ENCODE peak calls at places on chromosomes 7 and 10, in ten cellular contexts. Q is right atrium auricular region, P is A549, N is dorsolateral prefrontal cortex, A is upper lobe of right lung, H is heart right ventricle, K is AG04450, E is adrenal gland, B is epithelial cell of esophagus, Y is GM12878. D is an unnamed sample.
A peak's percentile ranks its signal among the peaks of the same experiment; 100 is the strongest.

GRCh38 chr10:74282151-74282852 is 131.3 kb downstream of the ADK start:
- DNase-seq in E (no peak), Y (no peak), B (peak; percentile 48), Q (no peak), P (no peak), H (no peak), K (no peak), N (no peak), A (no peak), D (no peak)

GRCh38 chr7:155412416-155413253 is 45.3 kb upstream of the EN2 start:
- DNase-seq in Q (no peak), H (peak; percentile 15), P (peak; percentile 67), A (peak; percentile 74), K (no peak), E (peak; percentile 69), Y (no peak), B (peak; percentile 3), N (peak; percentile 52), D (peak; percentile 70)

GRCh38 chr7:123533929-123534382 is 439 bp downstream of the IQUB start:
- DNase-seq in Y (no peak), B (no peak), P (no peak), N (no peak), H (no peak), E (no peak), K (no peak), Q (no peak), A (no peak), D (no peak)

GRCh38 chr10:28411648-28412047 is 108.8 kb upstream of the MPP7 start:
- DNase-seq in A (no peak), P (peak; percentile 40), B (peak; percentile 90), N (no peak), Y (no peak), E (no peak), H (no peak), Q (no peak), K (no peak), D (no peak)

GRCh38 chr7:22680482-22680901 is 46.5 kb upstream of the IL6 start:
- DNase-seq in Y (no peak), A (no peak), H (no peak), K (no peak), E (no peak), N (no peak), Q (no peak), B (no peak), P (no peak), D (no peak)

GRCh38 chr7:5478568-5479045 is 55.0 kb upstream of the TNRC18 start:
- DNase-seq in E (no peak), H (no peak), P (no peak), A (no peak), Q (no peak), K (no peak), B (no peak), N (no peak), Y (no peak), D (no peak)

GRCh38 chr10:88545359-88545758 is 37.8 kb downstream of the RNLS start:
- DNase-seq in Y (no peak), B (no peak), H (no peak), Q (no peak), P (no peak), A (no peak), E (no peak), K (no peak), N (no peak), D (no peak)

GRCh38 chr7:1062296-1063294 is 18.2 kb downstream of the GPR146 start:
- DNase-seq in Y (peak; percentile 86), N (no peak), B (peak; percentile 78), P (no peak), K (no peak), Q (no peak), H (no peak), E (no peak), A (no peak), D (no peak)

GRCh38 chr7:3559178-3559765 is 258.2 kb downstream of the SDK1 start:
- DNase-seq in A (no peak), H (peak; percentile 12), P (peak; percentile 54), Y (no peak), B (peak; percentile 99), K (peak; percentile 69), E (peak; percentile 53), N (no peak), Q (no peak), D (no peak)

GRCh38 chr7:84025332-84025927 is 169.2 kb downstream of the SEMA3A start:
- DNase-seq in H (peak; percentile 18), Q (no peak), A (no peak), Y (no peak), P (peak; percentile 94), B (peak; percentile 54), K (peak; percentile 84), N (no peak), E (peak; percentile 15), D (no peak)

GRCh38 chr7:30082686-30083085 is 52.1 kb upstream of the MTURN start:
- DNase-seq in E (no peak), Q (no peak), H (no peak), B (no peak), A (no peak), P (no peak), N (no peak), K (no peak), Y (no peak), D (no peak)

GRCh38 chr10:13420532-13421307 is 72.6 kb upstream of the SEPHS1 start:
- DNase-seq in Y (no peak), B (no peak), Q (no peak), K (no peak), N (no peak), A (no peak), E (no peak), P (no peak), H (no peak), D (no peak)

GRCh38 chr7:114175140-114175539 is 239.5 kb upstream of the FOXP2 start:
- DNase-seq in P (no peak), A (no peak), K (no peak), B (peak; percentile 28), Y (no peak), Q (no peak), E (no peak), N (no peak), H (no peak), D (no peak)

GRCh38 chr7:107785926-107786325 is 17.1 kb downstream of the SLC26A3 start:
- DNase-seq in Y (no peak), Q (no peak), B (no peak), N (no peak), K (no peak), A (no peak), E (no peak), P (no peak), H (no peak), D (peak; percentile 59)

GRCh38 chr7:12728192-12728538 is 40.7 kb downstream of the ARL4A start:
- DNase-seq in K (no peak), Y (no peak), E (no peak), Q (no peak), N (no peak), B (no peak), H (peak; percentile 43), A (no peak), P (no peak), D (no peak)

GRCh38 chr10:70600512-70601395 is 1.8 kb downstream of the PRF1 start:
- DNase-seq in A (no peak), E (no peak), H (no peak), B (no peak), P (no peak), N (no peak), Y (no peak), K (no peak), Q (peak; percentile 38), D (peak; percentile 40)

DNA sequence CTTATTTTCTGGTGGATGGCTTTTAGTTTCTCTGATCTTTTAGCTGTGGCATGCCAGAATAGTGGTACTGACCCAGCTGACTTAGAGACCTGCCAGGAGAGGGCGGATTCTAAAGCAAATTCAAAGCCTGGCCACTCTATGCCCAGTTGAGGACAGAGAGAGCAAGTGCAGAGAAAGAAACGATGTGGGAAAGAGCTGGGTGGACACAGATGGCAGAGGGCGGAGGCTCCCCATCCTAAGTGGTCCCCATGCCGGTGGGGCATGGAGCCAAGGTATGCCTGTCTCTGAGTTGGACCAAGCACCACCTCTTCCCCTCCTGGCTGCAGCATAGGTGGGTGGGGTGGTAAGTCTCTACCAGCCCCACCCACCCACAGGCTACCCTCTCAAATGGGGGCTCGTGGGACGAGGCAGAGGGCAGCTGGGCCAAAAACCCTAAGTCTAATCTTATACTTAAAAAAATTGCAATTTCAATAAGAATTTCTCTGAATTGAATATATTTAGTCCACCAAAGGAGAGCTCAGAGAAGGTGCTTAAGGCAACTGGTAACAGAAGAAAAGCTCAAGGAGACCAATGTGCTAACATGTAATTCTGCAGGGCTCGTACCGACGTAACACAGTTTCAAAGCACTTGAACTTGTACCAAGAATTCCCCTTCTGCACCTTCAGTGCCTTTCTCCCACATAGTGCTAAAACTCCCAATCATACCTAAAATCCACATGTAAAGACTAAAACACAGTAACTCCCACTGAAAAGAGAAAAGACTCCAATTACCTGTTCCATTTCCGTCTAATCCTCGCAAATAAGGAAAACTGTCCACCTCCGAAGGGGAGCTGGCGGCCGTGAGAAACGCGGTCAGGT is 85.7 kb upstream of the NMT2 start:
- DNase-seq in K (no peak), B (no peak), E (no peak), P (no peak), Y (peak; percentile 26), Q (no peak), H (no peak), A (no peak), N (peak; percentile 46), D (no peak)
- H3K4me3 ChIP-seq in K (no peak overlapping the region), B (no peak overlapping the region), E (no peak overlapping the region), P (no peak overlapping the region), Y (peak overlapping the region; percentile 10), Q (no peak overlapping the region), H (peak overlapping the region; percentile 14), A (peak overlapping the region; percentile 23), N (peak overlapping the region; percentile 35), D (peak overlapping the region; percentile 31)

GRCh38 chr10:85976267-85976793 is 390.3 kb downstream of the GRID1 start:
- DNase-seq in H (no peak), K (no peak), A (no peak), B (no peak), E (no peak), Q (peak; percentile 47), Y (no peak), P (no peak), N (no peak), D (no peak)
- TF ChIP-seq CTCF in H (no peak), K (no peak), A (no peak), B (no peak), E (no peak), Q (no peak), Y (peak; percentile 7), P (no peak), N (no peak), D (no peak)

DNA sequence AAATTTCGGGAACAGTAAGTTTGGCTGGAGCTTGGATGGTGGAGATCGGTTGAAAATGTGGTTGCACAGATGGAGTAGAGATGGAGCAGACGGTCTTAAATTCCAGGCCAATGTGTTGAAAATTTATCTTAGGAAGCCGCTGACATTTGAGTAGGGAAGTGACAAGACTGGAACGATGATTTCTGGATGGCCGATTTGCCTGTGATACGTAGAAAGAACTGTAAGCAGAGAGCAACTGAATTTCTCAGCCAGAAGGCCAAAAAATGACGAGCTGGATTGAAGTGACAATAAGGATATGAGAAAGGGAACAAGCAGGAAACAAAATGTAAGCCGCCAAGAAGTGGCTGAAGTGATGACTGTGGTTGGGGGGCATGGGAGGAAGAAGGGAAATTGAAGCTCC is 690 bp upstream of the ARMC3 start:
- DNase-seq in N (no peak), B (no peak), K (no peak), Y (no peak), E (no peak), P (no peak), Q (no peak), H (no peak), A (no peak), D (no peak)
- H3K4me3 ChIP-seq in N (peak overlapping the region; percentile 58), B (no peak overlapping the region), K (no peak overlapping the region), Y (peak overlapping the region; percentile 34), E (no peak overlapping the region), P (no peak overlapping the region), Q (no peak overlapping the region), H (peak overlapping the region; percentile 18), A (no peak overlapping the region), D (no peak overlapping the region)

GRCh38 chr10:118483496-118483895 is 112.0 kb downstream of the PRLHR start:
- DNase-seq in Q (no peak), N (no peak), A (no peak), K (no peak), H (no peak), P (peak; percentile 10), B (no peak), E (no peak), Y (no peak), D (no peak)
- TF ChIP-seq CTCF in Q (no peak), N (no peak), A (no peak), K (no peak), H (no peak), P (no peak), B (no peak), E (no peak), Y (no peak), D (no peak)